ENCODE peak calls at places on chromosomes 5 and 9, in nine cellular contexts. G is hepatic stellate cell, O is iris pigment epithelial cell, V is ecto neural progenitor cell, U is tibial artery, X is AG08396, J is non-pigmented ciliary epithelial cell, Q is frontal cortex, P is IMR-90. L is an unnamed sample.

GRCh38 chr5:15383469-15383868 is 116.5 kb upstream of the FBXL7 start:
- DNase-seq in G (peak), Q (no peak), J (peak), U (no peak), V (no peak), O (peak), P (peak), X (peak), L (no peak)

GRCh38 chr9:93808115-93809029 is 146.8 kb downstream of the BARX1 start:
- DNase-seq in X (no peak), O (no peak), U (no peak), V (peak), J (no peak), G (no peak), P (no peak), Q (no peak), L (no peak)

GRCh38 chr5:179908528-179908927 is 831 bp upstream of the TBC1D9B start:
- DNase-seq in X (no peak), O (no peak), G (no peak), Q (no peak), J (no peak), V (peak), P (no peak), U (no peak), L (no peak)

GRCh38 chr5:156208271-156208670 is 118.7 kb upstream of the SGCD start:
- DNase-seq in O (no peak), X (no peak), Q (no peak), P (peak), V (no peak), U (no peak), G (no peak), J (no peak), L (no peak)

GRCh38 chr9:129081388-129081889 is 528 bp downstream of the DOLPP1 start:
- DNase-seq in G (no peak), X (peak), J (no peak), P (no peak), U (no peak), V (no peak), O (peak), Q (no peak), L (no peak)

GRCh38 chr5:144698454-144698853 is 527.8 kb downstream of the KCTD16 start:
- DNase-seq in Q (no peak), O (peak), V (no peak), J (peak), U (no peak), G (peak), P (peak), X (peak), L (no peak)

GRCh38 chr5:143569722-143570567 is 166.5 kb upstream of the NR3C1 start:
- DNase-seq in U (no peak), X (no peak), P (no peak), O (no peak), J (no peak), Q (no peak), G (no peak), V (no peak), L (no peak)

GRCh38 chr5:39518516-39518915 is 93.7 kb upstream of the DAB2 start:
- DNase-seq in O (peak), U (no peak), G (no peak), J (no peak), X (peak), P (peak), V (no peak), Q (no peak), L (no peak)

GRCh38 chr5:43231977-43232376 is 40.0 kb downstream of the NIM1K start:
- DNase-seq in Q (no peak), X (no peak), U (no peak), G (no peak), J (no peak), O (peak), P (no peak), V (no peak), L (no peak)

GRCh38 chr9:69571032-69571431 is 101.1 kb downstream of the APBA1 start:
- DNase-seq in G (no peak), J (no peak), V (no peak), U (no peak), Q (no peak), X (no peak), P (no peak), O (no peak), L (no peak)

GRCh38 chr5:136769093-136769492 is 403.7 kb upstream of the TRPC7 start:
- DNase-seq in Q (no peak), X (no peak), J (no peak), U (no peak), P (no peak), G (no peak), O (no peak), V (no peak), L (no peak)

L was measured in left ventricle myocardium superior.